ENCODE peak calls at places on chromosomes 11 and 22, in five cellular contexts. G is HCT116, U is tibial nerve, T is right cardiac atrium, N is prostate gland. V is an unnamed sample. For H3K4me1, the result is how much of the 10 kb centered on the place peaks cover.

GRCh38 chr11:67271548-67272284 is 5.4 kb downstream of the GRK2 start:
- DNase-seq in G (no peak), U (no peak), T (peak), N (no peak), V (no peak)

GRCh38 chr22:27488456-27489224 is 312.9 kb downstream of the MN1 start:
- DNase-seq in G (no peak), U (no peak), T (no peak), N (no peak), V (peak)

GRCh38 chr11:17578296-17578695 is 31.2 kb downstream of the OTOG start:
- DNase-seq in G (no peak), U (no peak), T (peak), N (no peak), V (no peak)

GRCh38 chr11:22690245-22690644 is 23.8 kb downstream of the GAS2 start:
- DNase-seq in G (no peak), U (no peak), T (no peak), N (no peak), V (no peak)

GRCh38 chr22:37498289-37498909 is 12.2 kb upstream of the MFNG start:
- DNase-seq in G (no peak), U (no peak), T (no peak), N (no peak), V (peak)

GRCh38 chr11:1072116-1072820 is 2.4 kb upstream of the MUC2 start:
- DNase-seq in G (peak), U (no peak), T (peak), N (no peak), V (no peak)

GRCh38 chr22:41917906-41918791 is 3.3 kb upstream of the SHISA8 start:
- DNase-seq in G (no peak), U (peak), T (peak), N (no peak), V (peak)

GRCh38 chr22:30892731-30893221 is 75.8 kb downstream of the MORC2 start:
- DNase-seq in G (no peak), U (no peak), T (no peak), N (no peak), V (no peak)

GRCh38 chr11:95443386-95443785 is 212.4 kb upstream of the SESN3 start:
- DNase-seq in G (no peak), U (no peak), T (no peak), N (no peak), V (no peak)

GRCh38 chr11:71504526-71504925 is 22.5 kb upstream of the KRTAP5-7 start:
- DNase-seq in G (no peak), U (no peak), T (no peak), N (no peak), V (no peak)

GRCh38 chr11:116432301-116432700 is 340.5 kb downstream of the BUD13 start:
- DNase-seq in G (no peak), U (no peak), T (no peak), N (no peak), V (no peak)

GRCh38 chr11:61829806-61830205 is 1.7 kb downstream of the FADS2 start:
- DNase-seq in G (no peak), U (no peak), T (no peak), N (no peak), V (no peak)

GRCh38 chr11:20274031-20274430 is 89.5 kb upstream of the HTATIP2 start:
- DNase-seq in G (no peak), U (no peak), T (no peak), N (no peak), V (no peak)

GRCh38 chr22:28051787-28052356 is 132.8 kb upstream of the PITPNB start:
- DNase-seq in G (peak), U (peak), T (peak), N (peak), V (peak)

GRCh38 chr11:20205807-20206206 is 45.5 kb upstream of the DBX1 start:
- DNase-seq in G (no peak), U (no peak), T (no peak), N (no peak), V (no peak)

DNA sequence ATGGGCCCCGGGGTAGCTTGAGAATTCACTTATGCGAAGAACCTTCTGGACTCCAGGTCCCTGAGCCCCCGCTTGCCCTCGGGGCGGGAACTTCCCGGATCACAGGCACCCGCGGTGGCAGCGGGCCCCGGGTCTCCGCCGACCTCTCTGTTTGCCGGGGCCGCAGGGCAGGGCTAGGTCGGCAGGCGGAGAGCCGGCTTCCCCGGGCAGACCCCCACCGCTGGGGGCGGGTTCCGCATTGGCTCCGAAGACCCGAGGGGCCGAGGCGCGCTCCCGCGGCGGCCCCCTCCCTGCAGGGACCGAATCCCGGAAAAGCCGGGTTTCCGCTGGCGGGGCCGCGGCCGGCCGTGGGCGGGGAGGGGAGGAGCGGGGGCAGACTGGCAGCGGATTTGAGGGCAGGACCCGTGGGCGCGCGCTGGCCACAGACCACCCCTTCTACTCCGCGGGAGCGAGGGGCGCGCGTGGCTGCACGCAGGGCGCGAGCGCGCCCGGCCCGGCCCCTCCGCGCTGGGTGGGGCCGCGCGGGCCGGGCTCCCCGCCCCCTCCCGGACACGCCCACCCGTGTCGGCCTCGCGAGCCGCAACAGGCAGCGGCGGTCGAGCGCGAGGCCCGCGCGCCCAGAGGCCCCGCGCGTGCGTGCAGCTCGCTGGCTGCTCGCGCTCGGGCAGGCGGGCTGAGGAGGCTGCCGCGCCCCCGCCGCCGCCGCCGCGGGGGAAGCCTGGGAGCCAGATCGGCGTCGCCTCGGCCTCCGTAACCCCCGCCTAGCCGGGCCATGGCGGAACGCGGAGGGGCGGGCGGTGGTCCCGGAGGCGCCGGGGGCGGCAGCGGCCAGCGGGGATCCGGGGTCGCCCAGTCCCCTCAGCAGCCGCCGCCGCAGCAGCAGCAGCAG is at the start of gene PACS1:
- DNase-seq in G (no peak), U (peak), T (peak), N (peak), V (peak)
- H3K4me1 ChIP-seq in G (under half), U (under half), T (under half), N (under half), V (under half)

GRCh38 chr11:63564056-63564784 is 1.0 kb upstream of the PLAAT2 start:
- DNase-seq in G (no peak), U (no peak), T (no peak), N (no peak), V (peak)
- H3K4me1 ChIP-seq in G (under half), U (under half), T (under half), N (under half), V (under half)

GRCh38 chr22:38757464-38757757 is 1.6 kb upstream of the SUN2 start:
- DNase-seq in G (no peak), U (no peak), T (no peak), N (no peak), V (no peak)
- H3K4me1 ChIP-seq in G (under half), U (under half), T (under half), N (under half), V (under half)

DNA sequence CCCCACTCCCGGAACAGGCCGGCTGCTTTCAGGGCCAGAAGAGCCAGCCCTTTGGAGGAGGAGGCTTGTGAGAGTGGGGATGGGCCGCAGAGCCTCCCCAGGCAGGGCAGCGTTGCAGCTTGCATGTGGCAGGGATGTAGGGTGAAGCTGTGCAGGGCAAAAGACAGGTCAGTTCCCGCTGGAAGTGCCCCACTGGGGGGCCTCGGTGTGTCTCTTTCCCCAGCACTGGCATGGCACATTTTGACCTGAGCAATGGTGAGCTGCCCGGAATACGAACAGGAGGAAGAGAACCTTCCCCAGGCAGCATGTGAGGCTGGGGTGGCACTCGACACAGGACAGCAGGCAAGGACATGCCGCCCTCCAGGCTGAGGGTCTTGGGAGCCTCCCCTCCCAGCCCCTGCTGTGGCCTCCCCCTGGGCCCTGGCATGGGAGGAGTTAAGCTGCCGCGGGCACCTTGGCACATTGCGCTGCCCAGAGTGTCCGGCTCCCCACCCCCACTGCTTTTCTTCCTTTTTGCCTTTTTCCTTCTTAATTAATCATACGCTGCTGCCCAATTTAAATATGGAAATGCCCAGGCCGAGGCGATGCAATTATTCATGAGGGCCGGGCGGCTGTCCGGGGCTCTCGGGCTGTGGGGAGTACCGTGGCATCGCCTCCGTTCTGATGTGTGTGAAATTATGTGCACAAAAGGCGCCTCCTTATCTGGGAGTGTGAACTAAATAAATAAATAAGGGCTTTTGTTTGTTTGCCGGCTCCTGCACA is 76.0 kb upstream of the WNT7B start:
- DNase-seq in G (no peak), U (no peak), T (peak), N (no peak), V (peak)
- H3K4me1 ChIP-seq in G (under half), U (half or more), T (under half), N (under half), V (under half)

DNA sequence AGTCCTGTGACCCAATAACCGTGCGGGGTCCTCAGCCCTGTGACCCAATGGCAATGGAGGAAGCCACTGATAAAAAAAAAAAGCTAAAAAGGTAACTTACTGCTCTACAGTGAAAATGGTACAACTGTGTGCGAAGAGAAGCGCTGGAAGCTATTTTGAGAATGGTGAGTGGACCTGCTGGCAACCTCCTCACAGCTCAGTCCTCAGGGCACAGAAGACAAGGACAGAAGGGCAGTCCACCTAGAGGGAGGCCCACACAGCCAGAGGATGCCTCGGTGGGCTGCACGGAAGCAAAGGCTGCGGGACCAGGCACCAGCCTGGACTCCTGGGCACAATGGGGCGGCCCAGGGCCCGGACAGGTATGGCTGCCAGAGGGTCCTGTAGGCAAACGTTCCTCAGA is 35.6 kb downstream of the BRD1 start:
- DNase-seq in G (no peak), U (no peak), T (no peak), N (no peak), V (no peak)
- H3K4me1 ChIP-seq in G (under half), U (under half), T (under half), N (under half), V (under half)

GRCh38 chr22:32926600-32926999 is 125.1 kb downstream of the TIMP3 start:
- DNase-seq in G (peak), U (peak), T (no peak), N (no peak), V (no peak)

GRCh38 chr22:32932176-32932575 is 126.0 kb downstream of the SYN3 start:
- DNase-seq in G (no peak), U (no peak), T (no peak), N (no peak), V (no peak)
- H3K4me1 ChIP-seq in G (under half), U (under half), T (under half), N (under half), V (under half)

V was measured in colonic mucosa.